ENCODE peak calls at places on chromosome 6, in seven cellular contexts. Y is GM03348, G is left lung, W is AG08395, O is lower lobe of right lung, R is activated T-cell treated with anti-CD3 and anti-CD28 coated beads for 1 hour, F is progenitor cell of endocrine pancreas. E is an unnamed sample.

GRCh38 chr6:99013661-99014458 is 66.1 kb upstream of the FBXL4 start:
- DNase-seq in Y (no peak), R (no peak), G (no peak), O (no peak), F (no peak), W (no peak), E (peak)

GRCh38 chr6:138026342-138026741 is 80.9 kb downstream of the PERP start:
- DNase-seq in Y (no peak), G (no peak), O (no peak), W (no peak), F (no peak), R (no peak), E (no peak)

GRCh38 chr6:37061157-37061804 is 55.8 kb downstream of the FGD2 start:
- DNase-seq in W (no peak), O (no peak), F (no peak), Y (no peak), R (no peak), G (no peak), E (no peak)

GRCh38 chr6:107697682-107698081 is 126.4 kb downstream of the SCML4 start:
- DNase-seq in F (no peak), O (no peak), Y (peak), G (no peak), R (no peak), W (peak), E (no peak)

GRCh38 chr6:57207141-57207540 is 15.0 kb downstream of the RAB23 start:
- DNase-seq in R (no peak), Y (no peak), W (no peak), G (no peak), F (no peak), O (no peak), E (peak)

GRCh38 chr6:157314705-157315321 is 8.5 kb downstream of the TMEM242 start:
- DNase-seq in Y (peak), O (no peak), R (no peak), W (peak), F (no peak), G (no peak), E (peak)

GRCh38 chr6:153150400-153150766 is 19.3 kb upstream of the RGS17 start:
- DNase-seq in Y (no peak), W (no peak), R (no peak), O (no peak), F (no peak), G (no peak), E (no peak)

GRCh38 chr6:22605736-22606135 is 36.4 kb downstream of the HDGFL1 start:
- DNase-seq in R (no peak), W (no peak), G (no peak), F (no peak), O (no peak), Y (no peak), E (no peak)

GRCh38 chr6:14477559-14477958 is 360.0 kb downstream of the CD83 start:
- DNase-seq in O (no peak), R (no peak), W (no peak), F (no peak), G (no peak), Y (no peak), E (no peak)

GRCh38 chr6:96909826-96910225 is 12.1 kb upstream of the NDUFAF4 start:
- DNase-seq in R (no peak), G (no peak), O (no peak), Y (no peak), F (no peak), W (no peak), E (no peak)

GRCh38 chr6:31293343-31293742 is 21.5 kb upstream of the HLA-C start:
- DNase-seq in F (peak), G (no peak), O (no peak), W (peak), R (no peak), Y (peak), E (peak)

GRCh38 chr6:6439778-6440177 is 119.3 kb upstream of the F13A1 start:
- DNase-seq in Y (no peak), R (no peak), W (no peak), G (no peak), F (no peak), O (no peak), E (no peak)

GRCh38 chr6:108312604-108313003 is 17.8 kb downstream of the AFG1L start:
- DNase-seq in O (no peak), Y (no peak), F (no peak), R (no peak), G (no peak), W (no peak), E (no peak)

GRCh38 chr6:101663099-101663498 is 269.6 kb downstream of the GRIK2 start:
- DNase-seq in W (no peak), R (no peak), G (no peak), Y (no peak), O (no peak), F (no peak), E (no peak)

GRCh38 chr6:76351275-76351674 is 278.8 kb upstream of the IMPG1 start:
- DNase-seq in R (no peak), O (no peak), G (no peak), F (no peak), W (no peak), Y (no peak), E (no peak)

GRCh38 chr6:139979021-139979721 is 604.7 kb upstream of the CITED2 start:
- DNase-seq in O (no peak), F (no peak), G (no peak), W (no peak), Y (no peak), R (no peak), E (peak)

GRCh38 chr6:35731736-35732532 is 4.9 kb upstream of the ARMC12 start:
- DNase-seq in W (peak), F (peak), G (peak), R (peak), O (peak), Y (peak), E (peak)

GRCh38 chr6:145406733-145407256 is 328.5 kb downstream of the EPM2A start:
- DNase-seq in O (no peak), G (no peak), F (no peak), W (no peak), Y (no peak), R (no peak), E (no peak)

GRCh38 chr6:154782245-154782644 is 49.0 kb downstream of the SCAF8 start:
- DNase-seq in F (no peak), O (no peak), Y (no peak), G (no peak), W (no peak), R (no peak), E (no peak)

GRCh38 chr6:165439928-165440554 is 130.6 kb upstream of the C6orf118 start:
- DNase-seq in R (no peak), W (peak), G (no peak), F (no peak), Y (peak), O (no peak), E (peak)

GRCh38 chr6:3232017-3232838 is 4.8 kb upstream of the TUBB2B start:
- DNase-seq in R (no peak), Y (no peak), O (no peak), F (no peak), W (no peak), G (no peak), E (no peak)

GRCh38 chr6:85747093-85747492 is 104.4 kb upstream of the SYNCRIP start:
- DNase-seq in F (no peak), O (no peak), R (no peak), G (no peak), W (no peak), Y (peak), E (no peak)

GRCh38 chr6:94121094-94121493 is 701.7 kb upstream of the EPHA7 start:
- DNase-seq in F (no peak), G (no peak), Y (no peak), W (no peak), O (no peak), R (no peak), E (no peak)

GRCh38 chr6:18241208-18241836 is 23.0 kb downstream of the DEK start:
- DNase-seq in O (no peak), G (no peak), W (no peak), Y (no peak), F (no peak), R (no peak), E (no peak)

GRCh38 chr6:11341867-11342266 is 109.4 kb upstream of the NEDD9 start:
- DNase-seq in F (no peak), R (no peak), G (no peak), W (peak), O (no peak), Y (peak), E (no peak)

GRCh38 chr6:51934098-51934497 is 153.3 kb downstream of the PKHD1 start:
- DNase-seq in W (no peak), F (no peak), G (no peak), O (no peak), Y (peak), R (no peak), E (no peak)

E was measured in RCC 7860.